ENCODE peak calls at places on chromosomes 12 and 14, in eight cellular contexts. F, X, V, W, G, T, I and N are unnamed samples.

GRCh38 chr12:127280393-127281275 is 986.3 kb upstream of the TMEM132C start:
- DNase-seq in F (peak), X (peak), V (peak), W (peak), G (no peak), T (no peak), I (peak), N (peak)

GRCh38 chr12:84502180-84502857 is 410.3 kb downstream of the SLC6A15 start:
- DNase-seq in F (no peak), X (no peak), V (no peak), W (no peak), G (no peak), T (no peak), I (no peak), N (no peak)

GRCh38 chr12:43882578-43883178 is 46.8 kb downstream of the TMEM117 start:
- DNase-seq in F (peak), X (peak), V (no peak), W (peak), G (peak), T (no peak), I (no peak), N (peak)

GRCh38 chr14:32980178-32980886 is 41.7 kb downstream of the NPAS3 start:
- DNase-seq in F (no peak), X (no peak), V (no peak), W (no peak), G (no peak), T (no peak), I (no peak), N (no peak)

GRCh38 chr12:81598205-81598604 is 160.9 kb downstream of the PPFIA2 start:
- DNase-seq in F (no peak), X (no peak), V (no peak), W (no peak), G (no peak), T (no peak), I (no peak), N (no peak)

GRCh38 chr12:65603428-65604351 is 220.6 kb upstream of the HMGA2 start:
- DNase-seq in F (no peak), X (peak), V (no peak), W (no peak), G (peak), T (no peak), I (no peak), N (peak)

GRCh38 chr14:71803539-71804260 is 128.5 kb upstream of the RGS6 start:
- DNase-seq in F (no peak), X (peak), V (no peak), W (no peak), G (no peak), T (no peak), I (no peak), N (no peak)

GRCh38 chr14:68088463-68088862 is 268.9 kb downstream of the RAD51B start:
- DNase-seq in F (no peak), X (peak), V (no peak), W (no peak), G (peak), T (peak), I (no peak), N (no peak)

GRCh38 chr14:69004731-69005431 is 25.8 kb upstream of the ACTN1 start:
- DNase-seq in F (no peak), X (no peak), V (no peak), W (no peak), G (no peak), T (no peak), I (no peak), N (no peak)

GRCh38 chr12:115866909-115867525 is 410.5 kb downstream of the MED13L start:
- DNase-seq in F (no peak), X (peak), V (no peak), W (peak), G (no peak), T (no peak), I (no peak), N (no peak)

GRCh38 chr14:76309572-76310551 is 66.1 kb upstream of the ESRRB start:
- DNase-seq in F (no peak), X (no peak), V (no peak), W (no peak), G (no peak), T (no peak), I (peak), N (no peak)

GRCh38 chr14:70698288-70698687 is 56.6 kb downstream of the TTC9 start:
- DNase-seq in F (no peak), X (peak), V (no peak), W (peak), G (peak), T (no peak), I (no peak), N (peak)

GRCh38 chr14:60485600-60486251 is at the start of gene C14orf39:
- DNase-seq in F (no peak), X (no peak), V (peak), W (no peak), G (no peak), T (peak), I (no peak), N (no peak)

GRCh38 chr12:107903377-107904061 is 129.0 kb downstream of the ASCL4 start:
- DNase-seq in F (peak), X (peak), V (peak), W (no peak), G (peak), T (peak), I (peak), N (peak)
- TF ChIP-seq POLR2A in F (peak), X (peak), V (peak), W (no peak), G (no peak), T (no peak), I (no peak), N (peak)

DNA sequence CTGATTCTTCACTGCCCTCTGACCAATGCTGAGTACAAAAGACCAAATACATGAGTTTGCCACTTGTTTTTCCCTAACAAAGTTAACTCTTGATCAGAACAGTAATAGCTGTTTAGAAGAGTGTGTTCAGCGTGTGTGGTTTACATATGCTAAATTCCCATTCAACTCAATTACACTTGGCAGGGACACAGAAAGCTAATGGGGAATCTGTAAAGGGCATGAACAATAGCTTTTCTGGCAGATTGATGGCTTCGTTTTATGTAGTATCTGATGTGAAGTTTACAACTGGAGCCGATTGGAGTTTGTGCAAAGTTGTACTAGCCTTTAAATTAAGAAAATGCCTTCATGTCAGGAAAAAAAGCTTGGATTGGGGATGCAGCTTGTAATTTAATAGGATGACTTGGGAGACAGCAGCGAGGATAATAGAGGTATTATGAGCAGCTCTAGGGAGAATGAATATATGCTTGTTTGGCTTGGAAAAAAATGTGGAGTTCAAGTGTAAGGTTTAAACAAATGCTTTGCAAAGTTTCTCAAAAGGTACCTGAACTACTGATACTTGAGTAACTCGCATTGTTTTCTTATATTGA is 65.4 kb upstream of the RASSF3 start:
- DNase-seq in F (no peak), X (no peak), V (no peak), W (no peak), G (no peak), T (no peak), I (no peak), N (no peak)
- TF ChIP-seq POLR2A in F (no peak), X (no peak), V (no peak), W (no peak), G (no peak), T (no peak), I (no peak), N (no peak)

GRCh38 chr14:100066984-100067383 is 1.8 kb downstream of the EVL start:
- DNase-seq in F (no peak), X (no peak), V (no peak), W (no peak), G (no peak), T (no peak), I (no peak), N (no peak)

GRCh38 chr14:100065161-100065871 is at the start of gene EVL:
- DNase-seq in F (no peak), X (no peak), V (peak), W (no peak), G (no peak), T (no peak), I (peak), N (peak)

GRCh38 chr14:100067481-100067880 is 2.3 kb downstream of the EVL start:
- DNase-seq in F (no peak), X (no peak), V (no peak), W (no peak), G (no peak), T (no peak), I (no peak), N (no peak)

GRCh38 chr14:100067971-100068959 is 3.0 kb downstream of the EVL start:
- DNase-seq in F (no peak), X (no peak), V (no peak), W (no peak), G (peak), T (no peak), I (no peak), N (peak)

GRCh38 chr14:100065942-100066574 is 836 bp downstream of the EVL start:
- DNase-seq in F (no peak), X (no peak), V (no peak), W (no peak), G (no peak), T (no peak), I (no peak), N (no peak)
- TF ChIP-seq POLR2A in F (peak), X (no peak), V (peak), W (no peak), G (no peak), T (no peak), I (no peak), N (no peak)

GRCh38 chr14:58426819-58427288 is 477 bp downstream of the TIMM9 start:
- DNase-seq in F (no peak), X (peak), V (peak), W (peak), G (no peak), T (peak), I (peak), N (peak)
- TF ChIP-seq POLR2A in F (peak), X (peak), V (peak), W (no peak), G (no peak), T (no peak), I (no peak), N (no peak)

DNA sequence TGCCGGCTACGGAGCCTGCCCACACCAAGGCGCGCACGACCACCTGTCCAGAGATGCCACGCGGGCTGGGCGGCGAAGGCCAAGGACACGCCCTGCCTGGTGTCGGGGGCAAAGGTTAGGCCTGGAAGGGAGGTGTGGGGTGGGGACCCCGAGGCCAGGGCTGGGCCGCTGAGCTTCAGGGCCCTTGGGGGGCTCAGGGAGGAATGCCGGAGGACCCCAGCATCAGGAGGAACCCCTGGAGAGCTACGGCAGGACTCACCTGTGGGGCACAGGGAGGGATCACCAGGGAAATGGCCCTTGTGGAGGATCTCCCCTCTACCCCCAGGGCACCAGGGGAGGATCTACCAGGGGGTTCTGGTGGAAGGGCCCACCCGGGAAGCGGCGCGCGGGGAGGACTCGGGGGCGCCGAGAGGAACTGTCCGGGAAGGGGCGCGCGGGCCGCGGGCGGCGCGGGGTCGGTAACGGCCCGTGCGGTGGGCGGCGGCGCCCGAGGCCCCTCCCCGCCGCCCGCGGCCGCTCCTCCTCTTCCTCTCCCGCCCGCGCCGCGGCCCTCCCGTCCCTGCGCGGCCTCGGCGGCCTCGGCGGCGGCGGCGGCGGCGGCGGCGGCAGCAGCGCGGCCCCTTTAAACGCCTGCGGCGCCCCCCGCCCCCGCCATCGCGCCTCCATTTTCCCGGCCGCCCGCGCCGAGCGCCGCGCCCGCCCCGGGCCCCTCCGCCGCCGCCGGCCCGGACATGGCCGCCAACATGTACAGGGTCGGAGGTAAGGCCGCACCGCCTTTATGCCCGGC is at the start of gene MTA1:
- DNase-seq in F (peak), X (no peak), V (peak), W (peak), G (peak), T (no peak), I (peak), N (peak)
- TF ChIP-seq POLR2A in F (no peak), X (peak), V (no peak), W (peak), G (peak), T (no peak), I (no peak), N (no peak)

DNA sequence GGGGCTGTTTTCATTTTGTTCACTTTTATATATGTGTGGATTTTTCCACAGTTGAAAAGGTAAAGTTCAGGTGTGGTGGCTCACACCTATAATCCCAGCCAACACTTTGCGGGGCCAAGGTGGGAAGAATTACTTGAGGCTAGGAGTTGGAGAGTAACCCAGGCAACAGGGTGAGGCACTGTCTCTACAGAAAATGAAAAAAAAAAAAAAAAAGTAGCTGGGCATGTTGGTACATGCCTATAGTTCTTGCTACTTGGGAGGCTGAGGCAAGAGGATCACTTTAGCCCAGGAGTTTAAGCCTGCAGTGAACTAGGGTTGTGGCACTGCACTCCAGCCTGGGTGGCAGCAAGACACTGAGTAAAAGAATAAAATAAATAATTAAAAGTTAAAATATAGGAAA is 326.5 kb downstream of the NAV3 start:
- DNase-seq in F (no peak), X (no peak), V (no peak), W (no peak), G (no peak), T (no peak), I (no peak), N (no peak)
- TF ChIP-seq POLR2A in F (no peak), X (no peak), V (no peak), W (no peak), G (no peak), T (no peak), I (no peak), N (no peak)

DNA sequence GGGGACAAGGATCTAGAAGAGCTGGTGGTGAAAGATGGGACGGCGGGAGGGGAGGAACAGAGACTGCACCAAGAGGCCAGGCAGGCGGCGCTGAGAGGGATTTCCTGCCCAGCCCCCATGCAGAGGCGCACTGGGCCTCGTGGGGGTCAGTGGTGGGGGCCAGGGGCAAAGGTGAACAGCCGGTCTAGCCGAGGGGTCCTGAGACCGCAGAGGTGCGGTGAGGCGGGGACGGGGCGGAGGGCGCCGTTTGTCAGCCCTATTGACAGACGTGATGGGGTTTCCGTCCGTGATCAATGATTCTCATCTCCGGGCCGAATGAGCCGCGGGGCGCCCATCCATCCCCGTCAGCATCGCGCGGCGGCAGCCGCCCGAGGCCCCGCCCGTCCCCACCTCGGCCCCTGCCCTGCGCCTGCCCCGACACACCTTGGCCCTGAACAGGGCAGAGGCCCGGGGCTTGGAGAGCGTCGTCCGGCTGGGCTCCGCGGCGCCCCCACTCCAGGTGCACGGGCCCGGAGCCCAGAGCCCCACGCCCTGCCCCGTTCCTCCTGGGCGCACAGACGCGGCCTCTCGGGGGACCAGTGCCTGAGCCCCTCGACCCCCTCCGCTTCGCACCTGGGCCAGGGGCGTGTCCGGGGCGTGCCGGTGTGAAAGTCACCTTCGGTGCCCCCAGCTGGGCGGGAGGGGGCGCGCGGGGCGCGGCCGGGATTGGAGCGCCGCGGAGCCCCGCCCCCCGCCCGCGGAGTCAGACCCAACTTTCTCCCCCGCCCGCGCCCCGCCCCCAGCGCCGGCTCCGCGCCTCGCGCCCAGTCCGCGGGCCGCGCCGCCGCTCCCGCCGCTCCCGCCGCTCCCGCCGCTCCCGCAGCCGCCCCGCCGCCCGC is at the start of gene NXPH4:
- DNase-seq in F (no peak), X (peak), V (no peak), W (no peak), G (peak), T (no peak), I (peak), N (peak)
- TF ChIP-seq POLR2A in F (no peak), X (no peak), V (no peak), W (no peak), G (no peak), T (no peak), I (no peak), N (no peak)